ENCODE peak calls at places on chromosome 14, in four cellular contexts. E is lower leg skin; J is HAP-1; F is activated CD8-positive, alpha-beta memory T cell treated with anti-CD3 and anti-CD28 coated beads, Interleukin-2, amount 50 U/mL, for 48 hours. I is an unnamed sample.

GRCh38 chr14:90495357-90496276 is 98.8 kb downstream of the CALM1 start:
- DNase-seq in E (no peak), F (peak), J (peak), I (peak)

GRCh38 chr14:89618821-89619551 is 202.0 kb upstream of the FOXN3 start:
- DNase-seq in J (peak), F (peak), E (peak), I (peak)

GRCh38 chr14:99195602-99196309 is 76.2 kb downstream of the BCL11B start:
- DNase-seq in E (no peak), J (no peak), F (no peak), I (no peak)

GRCh38 chr14:103476631-103477030 is 46.0 kb downstream of the CKB start:
- DNase-seq in F (no peak), J (no peak), E (no peak), I (no peak)

GRCh38 chr14:102185360-102185759 is 45.7 kb downstream of the WDR20 start:
- DNase-seq in E (no peak), F (no peak), J (no peak), I (peak)

GRCh38 chr14:100534528-100535286 is 52.5 kb downstream of the BEGAIN start:
- DNase-seq in E (peak), J (no peak), F (peak), I (peak)

GRCh38 chr14:89455412-89455811 is 38.4 kb upstream of the FOXN3 start:
- DNase-seq in J (no peak), F (no peak), E (no peak), I (no peak)

GRCh38 chr14:91888641-91889476 is 21.5 kb upstream of the TC2N start:
- DNase-seq in J (no peak), F (no peak), E (no peak), I (no peak)

GRCh38 chr14:61663312-61663974 is 31.9 kb upstream of the HIF1A start:
- DNase-seq in E (no peak), F (no peak), J (no peak), I (no peak)

GRCh38 chr14:104212206-104213095 is 74.1 kb downstream of the KIF26A start:
- DNase-seq in J (no peak), E (no peak), F (no peak), I (no peak)

GRCh38 chr14:73745571-73746539 is 31.7 kb upstream of the PNMA1 start:
- DNase-seq in F (no peak), E (no peak), J (no peak), I (no peak)